ENCODE peak calls at places on chromosomes 2 and 18, in eight cellular contexts. N is OCI-LY7, I is dorsolateral prefrontal cortex, D is PC-3, J is left ventricle myocardium inferior, C is IMR-90, Q is fibroblast of villous mesenchyme, W is epithelial cell of proximal tubule. V is an unnamed sample.

GRCh38 chr2:113212245-113213060 is 38.7 kb downstream of the PSD4 start:
- DNase-seq in N (no peak), I (no peak), D (no peak), J (peak; percentile 36), C (no peak), Q (peak; percentile 56), W (no peak), V (no peak)

GRCh38 chr2:23595601-23596251 is 210.7 kb downstream of the KLHL29 start:
- DNase-seq in N (no peak), I (no peak), D (no peak), J (no peak), C (peak; percentile 13), Q (no peak), W (no peak), V (no peak)

GRCh38 chr2:47076586-47077441 is 78.3 kb downstream of the STPG4 start:
- DNase-seq in N (no peak), I (no peak), D (peak; percentile 99), J (no peak), C (peak; percentile 97), Q (peak; percentile 91), W (peak; percentile 78), V (peak; percentile 94)

GRCh38 chr18:63197246-63197791 is 122.2 kb downstream of the BCL2 start:
- DNase-seq in N (peak; percentile 7), I (no peak), D (no peak), J (no peak), C (no peak), Q (no peak), W (no peak), V (no peak)

GRCh38 chr2:139218181-139218580 is 438.0 kb upstream of the NXPH2 start:
- DNase-seq in N (no peak), I (no peak), D (no peak), J (no peak), C (no peak), Q (no peak), W (peak; percentile 46), V (no peak)

GRCh38 chr18:22914633-22915032 is 18.5 kb upstream of the RBBP8 start:
- DNase-seq in N (no peak), I (no peak), D (no peak), J (no peak), C (no peak), Q (no peak), W (peak; percentile 68), V (no peak)

GRCh38 chr2:10493636-10494281 is 45.6 kb upstream of the ODC1 start:
- DNase-seq in N (peak; percentile 74), I (no peak), D (peak; percentile 99), J (no peak), C (peak; percentile 95), Q (peak; percentile 29), W (peak; percentile 96), V (peak; percentile 52)

GRCh38 chr2:203849010-203849409 is 18.6 kb upstream of the CTLA4 start:
- DNase-seq in N (no peak), I (no peak), D (no peak), J (no peak), C (no peak), Q (no peak), W (no peak), V (peak; percentile 44)

GRCh38 chr2:147346142-147346541 is 498.7 kb upstream of the ACVR2A start:
- DNase-seq in N (no peak), I (no peak), D (no peak), J (no peak), C (no peak), Q (no peak), W (no peak), V (no peak)

GRCh38 chr2:159066541-159067156 is 98.2 kb downstream of the TANC1 start:
- DNase-seq in N (no peak), I (no peak), D (no peak), J (no peak), C (no peak), Q (no peak), W (no peak), V (no peak)

GRCh38 chr2:157492189-157492773 is 48.4 kb upstream of the CYTIP start:
- DNase-seq in N (peak; percentile 82), I (peak; percentile 63), D (peak; percentile 77), J (peak; percentile 41), C (peak; percentile 59), Q (peak; percentile 48), W (no peak), V (peak; percentile 68)

GRCh38 chr2:98771771-98772521 is 41.0 kb upstream of the MGAT4A start:
- DNase-seq in N (peak; percentile 73), I (no peak), D (no peak), J (no peak), C (no peak), Q (peak; percentile 2), W (no peak), V (peak; percentile 50)

GRCh38 chr2:166900700-166901099 is 12.4 kb downstream of the XIRP2 start:
- DNase-seq in N (peak; percentile 1), I (no peak), D (peak; percentile 60), J (no peak), C (peak; percentile 29), Q (peak; percentile 3), W (no peak), V (peak; percentile 46)

GRCh38 chr2:65637061-65637460 is 204.7 kb upstream of the SPRED2 start:
- DNase-seq in N (no peak), I (no peak), D (no peak), J (no peak), C (no peak), Q (peak; percentile 53), W (no peak), V (no peak)

GRCh38 chr2:65639156-65639876 is 206.9 kb upstream of the SPRED2 start:
- DNase-seq in N (no peak), I (no peak), D (peak; percentile 20), J (no peak), C (peak; percentile 34), Q (peak; percentile 55), W (peak; percentile 16), V (peak; percentile 57)

GRCh38 chr2:65640793-65641103 is 208.3 kb upstream of the SPRED2 start:
- DNase-seq in N (no peak), I (no peak), D (no peak), J (no peak), C (no peak), Q (no peak), W (no peak), V (no peak)

GRCh38 chr2:65636024-65636423 is 203.6 kb upstream of the SPRED2 start:
- DNase-seq in N (no peak), I (no peak), D (no peak), J (no peak), C (no peak), Q (no peak), W (no peak), V (no peak)

GRCh38 chr2:65638438-65638837 is 206.0 kb upstream of the SPRED2 start:
- DNase-seq in N (no peak), I (no peak), D (no peak), J (no peak), C (no peak), Q (no peak), W (no peak), V (peak; percentile 7)
- TF ChIP-seq CTCF in N (peak; percentile 47), I (no peak), D (peak; percentile 49), J (peak; percentile 9), C (no peak), Q (peak; percentile 10), W (peak; percentile 23), V (peak; percentile 11)

DNA sequence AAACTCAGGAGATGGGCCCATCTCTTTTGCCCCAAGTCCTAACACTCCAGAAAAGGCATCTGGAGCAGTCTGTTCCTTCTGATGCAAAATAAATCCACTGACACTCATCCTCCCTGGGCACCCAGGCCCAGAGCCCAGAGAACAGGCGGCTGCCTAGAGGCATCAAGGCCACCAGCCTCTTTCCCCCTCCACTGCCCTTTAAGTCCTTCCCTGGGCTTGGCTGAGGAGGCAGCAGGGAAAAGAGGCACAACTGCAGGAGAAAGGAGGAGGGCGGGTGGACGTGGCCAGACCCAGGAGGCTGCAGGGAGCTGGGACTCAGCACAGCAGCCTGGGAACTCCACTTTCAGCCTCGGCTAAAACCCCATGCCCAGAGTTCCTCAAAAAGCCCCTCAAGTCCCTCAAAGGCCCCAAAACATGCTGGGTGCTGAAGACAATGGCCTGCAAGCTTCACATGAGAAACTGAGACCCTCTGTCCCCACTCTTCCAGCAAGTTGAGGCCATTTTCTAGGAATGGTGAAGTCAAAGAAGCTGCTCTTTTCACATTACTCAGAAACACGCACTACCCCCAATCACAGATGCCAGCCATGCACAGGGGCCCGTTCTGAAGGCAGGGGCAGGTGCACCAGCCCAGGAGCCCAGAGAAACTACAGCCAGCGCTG is 99.5 kb upstream of the ID2 start:
- DNase-seq in N (peak; percentile 71), I (no peak), D (no peak), J (no peak), C (no peak), Q (no peak), W (no peak), V (no peak)
- H3K4me3 ChIP-seq in N (peak overlapping the region; percentile 60), I (no peak overlapping the region), D (no peak overlapping the region), J (no peak overlapping the region), C (no peak overlapping the region), Q (no peak overlapping the region), W (no peak overlapping the region), V (no peak overlapping the region)

DNA sequence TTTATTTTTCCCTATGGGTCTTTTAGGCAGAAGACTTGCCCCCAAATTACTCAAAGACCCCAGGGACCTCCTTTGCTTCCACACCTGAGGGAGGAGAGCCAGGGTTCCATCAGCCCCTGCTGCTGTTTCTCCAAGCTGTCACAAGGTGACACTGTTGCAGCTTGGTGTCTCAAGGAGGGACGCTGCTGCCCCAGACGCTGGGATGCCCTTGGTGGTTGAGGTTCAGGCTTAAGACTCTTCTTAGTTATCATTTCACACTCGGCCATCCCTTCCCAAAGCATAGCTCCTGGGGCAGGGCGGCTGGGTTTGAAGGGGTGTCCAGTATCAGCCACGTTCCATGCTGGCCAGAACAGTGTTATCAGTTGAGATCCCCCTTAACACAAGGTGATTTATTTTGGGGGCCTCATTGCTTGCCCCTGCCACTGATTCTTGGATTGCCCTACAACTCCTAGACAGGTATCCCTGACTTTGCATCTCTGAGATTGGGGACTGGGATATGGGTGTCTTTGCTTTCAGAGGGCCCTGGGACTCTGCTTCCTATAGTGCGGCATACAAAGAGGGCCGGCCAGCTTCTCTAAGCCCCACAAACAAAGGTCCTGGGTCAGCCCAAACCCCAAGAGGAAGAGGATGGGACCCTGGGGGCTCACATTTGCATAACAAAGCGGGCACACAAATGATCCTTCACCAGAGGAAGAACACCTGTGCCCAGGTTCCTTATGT is 22.7 kb downstream of the GPR55 start:
- DNase-seq in N (peak; percentile 52), I (no peak), D (peak; percentile 72), J (peak; percentile 25), C (peak; percentile 76), Q (peak; percentile 64), W (no peak), V (peak; percentile 81)
- TF ChIP-seq CTCF in N (peak; percentile 82), I (peak; percentile 62), D (peak; percentile 86), J (peak; percentile 87), C (peak; percentile 95), Q (peak; percentile 86), W (peak; percentile 90), V (peak; percentile 97)

GRCh38 chr2:196336715-196337617 is 165.6 kb upstream of the STK17B start:
- DNase-seq in N (peak; percentile 49), I (no peak), D (peak; percentile 70), J (no peak), C (peak; percentile 58), Q (peak; percentile 55), W (no peak), V (peak; percentile 60)

GRCh38 chr2:196341318-196341841 is 170.0 kb upstream of the STK17B start:
- DNase-seq in N (no peak), I (no peak), D (no peak), J (no peak), C (no peak), Q (no peak), W (no peak), V (no peak)

GRCh38 chr2:196337618-196337953 is 166.2 kb upstream of the STK17B start:
- DNase-seq in N (no peak), I (no peak), D (no peak), J (no peak), C (no peak), Q (no peak), W (no peak), V (no peak)

GRCh38 chr2:196336206-196336605 is 164.8 kb upstream of the STK17B start:
- DNase-seq in N (no peak), I (no peak), D (no peak), J (no peak), C (peak; percentile 85), Q (no peak), W (no peak), V (peak; percentile 43)

GRCh38 chr2:196338440-196338839 is 167.1 kb upstream of the STK17B start:
- DNase-seq in N (no peak), I (no peak), D (no peak), J (no peak), C (no peak), Q (no peak), W (no peak), V (no peak)
- H3K4me3 ChIP-seq in N (no peak overlapping the region), I (no peak overlapping the region), D (no peak overlapping the region), J (no peak overlapping the region), C (no peak overlapping the region), Q (no peak overlapping the region), W (no peak overlapping the region), V (no peak overlapping the region)